ENCODE peak calls at places on chromosomes 13 and 19, in six cellular contexts. One of them, this sample, is unnamed. For H3K36me3, the result is how much of the 10 kb centered on the place peaks cover.

GRCh38 chr19:40831502-40832430 is 18.5 kb downstream of the CYP2A6 start:
- DNase-seq in H1: no peak
- DNase-seq in prostate gland: peak
- DNase-seq in upper lobe of left lung: peak
- DNase-seq in breast epithelium: no peak
- DNase-seq in suprapubic skin: no peak
- DNase-seq in this sample: no peak

GRCh38 chr19:7540761-7541480 is 5.4 kb downstream of the PNPLA6 start:
- DNase-seq in prostate gland: no peak
- DNase-seq in breast epithelium: no peak
- DNase-seq in H1: peak
- DNase-seq in suprapubic skin: no peak
- DNase-seq in upper lobe of left lung: no peak
- DNase-seq in this sample: no peak

GRCh38 chr19:48393559-48394330 is at the start of gene GRIN2D:
- DNase-seq in suprapubic skin: no peak
- DNase-seq in prostate gland: no peak
- DNase-seq in upper lobe of left lung: no peak
- DNase-seq in H1: no peak
- DNase-seq in breast epithelium: no peak
- DNase-seq in this sample: no peak

GRCh38 chr13:89577301-89577700 is 1770.2 kb upstream of the MIR17HG start:
- DNase-seq in upper lobe of left lung: no peak
- DNase-seq in H1: no peak
- DNase-seq in suprapubic skin: no peak
- DNase-seq in prostate gland: no peak
- DNase-seq in breast epithelium: no peak
- DNase-seq in this sample: no peak

GRCh38 chr19:47006496-47006895 is 13.1 kb upstream of the NPAS1 start:
- DNase-seq in H1: no peak
- DNase-seq in prostate gland: no peak
- DNase-seq in breast epithelium: no peak
- DNase-seq in suprapubic skin: no peak
- DNase-seq in upper lobe of left lung: no peak
- DNase-seq in this sample: no peak

GRCh38 chr19:4678881-4679379 is 8.8 kb upstream of the MYDGF start:
- DNase-seq in prostate gland: no peak
- DNase-seq in H1: peak
- DNase-seq in suprapubic skin: no peak
- DNase-seq in breast epithelium: no peak
- DNase-seq in upper lobe of left lung: no peak
- DNase-seq in this sample: no peak

GRCh38 chr13:69194130-69194529 is 913.5 kb upstream of the ATXN8OS start:
- DNase-seq in prostate gland: no peak
- DNase-seq in suprapubic skin: no peak
- DNase-seq in breast epithelium: no peak
- DNase-seq in H1: no peak
- DNase-seq in upper lobe of left lung: no peak
- DNase-seq in this sample: no peak

GRCh38 chr13:106475852-106476251 is 59.6 kb downstream of the EFNB2 start:
- DNase-seq in H1: no peak
- DNase-seq in upper lobe of left lung: no peak
- DNase-seq in suprapubic skin: no peak
- DNase-seq in prostate gland: no peak
- DNase-seq in breast epithelium: no peak
- DNase-seq in this sample: no peak

GRCh38 chr13:47472516-47472915 is 528.6 kb downstream of the SUCLA2 start:
- DNase-seq in upper lobe of left lung: no peak
- DNase-seq in prostate gland: no peak
- DNase-seq in suprapubic skin: no peak
- DNase-seq in H1: no peak
- DNase-seq in breast epithelium: no peak
- DNase-seq in this sample: no peak

GRCh38 chr19:36547001-36547732 is 19.1 kb upstream of the ZNF260 start:
- DNase-seq in breast epithelium: no peak
- DNase-seq in suprapubic skin: no peak
- DNase-seq in H1: no peak
- DNase-seq in upper lobe of left lung: no peak
- DNase-seq in prostate gland: no peak
- DNase-seq in this sample: no peak

GRCh38 chr19:16886305-16886880 is 2.4 kb upstream of the F2RL3 start:
- DNase-seq in upper lobe of left lung: peak
- DNase-seq in prostate gland: no peak
- DNase-seq in breast epithelium: peak
- DNase-seq in suprapubic skin: peak
- DNase-seq in H1: no peak
- DNase-seq in this sample: no peak

GRCh38 chr13:45681101-45681500 is 21.0 kb upstream of the CBY2 start:
- DNase-seq in suprapubic skin: no peak
- DNase-seq in H1: no peak
- DNase-seq in prostate gland: no peak
- DNase-seq in breast epithelium: no peak
- DNase-seq in upper lobe of left lung: no peak
- DNase-seq in this sample: no peak

GRCh38 chr19:17841810-17842662 is 5.7 kb downstream of the JAK3 start:
- DNase-seq in prostate gland: peak
- DNase-seq in suprapubic skin: peak
- DNase-seq in H1: peak
- DNase-seq in upper lobe of left lung: peak
- DNase-seq in breast epithelium: peak
- DNase-seq in this sample: no peak

GRCh38 chr19:46813570-46814358 is 25.4 kb upstream of the SLC1A5 start:
- DNase-seq in breast epithelium: peak
- DNase-seq in prostate gland: peak
- DNase-seq in H1: no peak
- DNase-seq in upper lobe of left lung: peak
- DNase-seq in suprapubic skin: peak
- DNase-seq in this sample: no peak

GRCh38 chr19:45117167-45117594 is 24.2 kb downstream of the PPP1R37 start:
- DNase-seq in H1: no peak
- DNase-seq in upper lobe of left lung: peak
- DNase-seq in breast epithelium: no peak
- DNase-seq in suprapubic skin: no peak
- DNase-seq in prostate gland: no peak
- DNase-seq in this sample: no peak

GRCh38 chr19:2345794-2346663 is 14.0 kb upstream of the TMPRSS9 start:
- DNase-seq in breast epithelium: no peak
- DNase-seq in H1: no peak
- DNase-seq in prostate gland: no peak
- DNase-seq in suprapubic skin: no peak
- DNase-seq in upper lobe of left lung: peak
- DNase-seq in this sample: no peak

GRCh38 chr13:69243366-69243765 is 864.3 kb upstream of the ATXN8OS start:
- DNase-seq in suprapubic skin: no peak
- DNase-seq in breast epithelium: no peak
- DNase-seq in prostate gland: no peak
- DNase-seq in upper lobe of left lung: no peak
- DNase-seq in H1: no peak
- DNase-seq in this sample: no peak

GRCh38 chr19:42253245-42254082 is 1.5 kb downstream of the ERF start:
- DNase-seq in suprapubic skin: peak
- DNase-seq in prostate gland: no peak
- DNase-seq in upper lobe of left lung: peak
- DNase-seq in breast epithelium: peak
- DNase-seq in H1: no peak
- DNase-seq in this sample: no peak

GRCh38 chr19:292281-292884 is 1.2 kb upstream of the PLPP2 start:
- DNase-seq in breast epithelium: no peak
- DNase-seq in upper lobe of left lung: no peak
- DNase-seq in suprapubic skin: no peak
- DNase-seq in prostate gland: no peak
- DNase-seq in H1: no peak
- DNase-seq in this sample: no peak

GRCh38 chr13:98445340-98446233 is 131.3 kb downstream of the STK24 start:
- DNase-seq in breast epithelium: peak
- DNase-seq in prostate gland: peak
- DNase-seq in upper lobe of left lung: peak
- DNase-seq in H1: peak
- DNase-seq in suprapubic skin: no peak
- DNase-seq in this sample: no peak

GRCh38 chr19:2334426-2334825 is 5.9 kb downstream of the SPPL2B start:
- DNase-seq in H1: no peak
- DNase-seq in breast epithelium: no peak
- DNase-seq in upper lobe of left lung: no peak
- DNase-seq in prostate gland: no peak
- DNase-seq in suprapubic skin: no peak
- DNase-seq in this sample: no peak

GRCh38 chr19:46016426-46017094 is 6.3 kb downstream of the PGLYRP1 start:
- DNase-seq in prostate gland: peak
- DNase-seq in breast epithelium: peak
- DNase-seq in upper lobe of left lung: peak
- DNase-seq in suprapubic skin: peak
- DNase-seq in H1: no peak
- DNase-seq in this sample: no peak

GRCh38 chr13:21060063-21060826 is 1.1 kb downstream of the LATS2 start:
- DNase-seq in upper lobe of left lung: peak
- DNase-seq in H1: no peak
- DNase-seq in suprapubic skin: peak
- DNase-seq in breast epithelium: no peak
- DNase-seq in prostate gland: peak
- DNase-seq in this sample: no peak

GRCh38 chr19:35545855-35546381 is 492 bp downstream of the TMEM147 start:
- DNase-seq in upper lobe of left lung: peak
- DNase-seq in H1: no peak
- DNase-seq in breast epithelium: peak
- DNase-seq in prostate gland: no peak
- DNase-seq in suprapubic skin: no peak
- DNase-seq in this sample: no peak

GRCh38 chr19:35544110-35544802 is 1.2 kb upstream of the TMEM147 start:
- DNase-seq in prostate gland: no peak
- DNase-seq in suprapubic skin: no peak
- DNase-seq in H1: no peak
- DNase-seq in upper lobe of left lung: no peak
- DNase-seq in breast epithelium: no peak
- DNase-seq in this sample: no peak

GRCh38 chr19:35543280-35544109 is 1.9 kb upstream of the TMEM147 start:
- DNase-seq in H1: no peak
- DNase-seq in upper lobe of left lung: no peak
- DNase-seq in breast epithelium: no peak
- DNase-seq in suprapubic skin: no peak
- DNase-seq in prostate gland: no peak
- DNase-seq in this sample: no peak

GRCh38 chr19:35546532-35546931 is 1.1 kb downstream of the TMEM147 start:
- DNase-seq in prostate gland: no peak
- DNase-seq in upper lobe of left lung: no peak
- DNase-seq in breast epithelium: no peak
- DNase-seq in suprapubic skin: no peak
- DNase-seq in H1: no peak
- DNase-seq in this sample: no peak

DNA sequence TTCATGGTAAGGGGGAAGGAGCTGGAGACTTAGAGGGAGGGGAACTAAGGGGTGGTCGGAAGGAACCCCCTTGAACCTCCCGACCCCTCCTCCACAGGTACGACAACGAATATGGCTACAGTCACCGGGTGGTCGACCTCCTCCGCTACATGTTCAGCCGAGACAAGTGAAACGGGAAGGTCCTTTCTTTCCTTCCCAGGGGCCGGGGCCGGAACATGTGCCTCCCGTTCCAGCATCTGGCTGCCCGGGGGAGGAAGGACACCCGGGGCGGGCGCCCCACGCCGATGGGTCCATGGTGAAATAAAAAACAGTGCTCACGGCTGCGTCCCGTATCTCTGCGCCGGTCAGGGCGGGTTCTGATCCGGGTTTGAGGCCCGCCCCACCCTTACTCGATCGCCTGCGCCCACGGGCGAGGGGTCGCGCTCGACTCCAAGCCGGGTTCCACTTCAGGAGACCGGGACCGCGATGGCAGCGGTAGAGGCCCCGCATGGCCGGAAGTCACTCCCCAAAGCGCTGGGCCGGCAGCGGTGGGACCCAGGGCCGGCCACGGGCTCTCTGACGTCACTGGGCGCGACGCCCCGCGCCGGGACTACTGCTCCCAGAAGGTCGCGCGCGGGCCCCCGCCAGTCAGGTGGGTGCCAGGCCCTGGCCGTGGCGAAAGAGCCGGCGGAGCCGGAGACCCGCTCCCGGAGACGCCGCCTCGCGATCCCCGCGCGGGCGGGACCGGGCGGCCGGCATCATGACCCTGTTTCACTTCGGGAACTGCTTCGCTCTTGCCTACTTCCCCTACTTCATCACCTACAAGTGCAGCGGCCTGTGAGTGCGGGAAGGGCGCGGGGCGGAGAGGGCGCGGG is at the start of gene TMEM147:
- DNase-seq in breast epithelium: peak
- DNase-seq in H1: peak
- DNase-seq in prostate gland: peak
- DNase-seq in upper lobe of left lung: peak
- DNase-seq in suprapubic skin: peak
- DNase-seq in this sample: no peak
- TF ChIP-seq POLR2A in breast epithelium: no peak
- TF ChIP-seq POLR2A in H1: no peak
- TF ChIP-seq POLR2A in prostate gland: no peak
- TF ChIP-seq POLR2A in upper lobe of left lung: peak
- TF ChIP-seq POLR2A in suprapubic skin: no peak
- TF ChIP-seq POLR2A in this sample: no peak

GRCh38 chr13:51867062-51867461 is 5.3 kb downstream of the CCDC70 start:
- DNase-seq in suprapubic skin: no peak
- DNase-seq in breast epithelium: no peak
- DNase-seq in upper lobe of left lung: no peak
- DNase-seq in H1: no peak
- DNase-seq in prostate gland: no peak
- DNase-seq in this sample: no peak
- TF ChIP-seq POLR2AphosphoS5 in suprapubic skin: no peak
- TF ChIP-seq POLR2AphosphoS5 in breast epithelium: no peak
- TF ChIP-seq POLR2AphosphoS5 in upper lobe of left lung: no peak
- TF ChIP-seq POLR2AphosphoS5 in H1: no peak
- TF ChIP-seq POLR2AphosphoS5 in prostate gland: no peak
- TF ChIP-seq POLR2AphosphoS5 in this sample: no peak

GRCh38 chr19:55689366-55690108 is 14.5 kb downstream of the EPN1 start:
- DNase-seq in suprapubic skin: peak
- DNase-seq in prostate gland: no peak
- DNase-seq in H1: no peak
- DNase-seq in upper lobe of left lung: no peak
- DNase-seq in breast epithelium: no peak
- DNase-seq in this sample: no peak

GRCh38 chr19:55687281-55688172 is 12.5 kb downstream of the EPN1 start:
- DNase-seq in H1: no peak
- DNase-seq in breast epithelium: no peak
- DNase-seq in suprapubic skin: peak
- DNase-seq in prostate gland: no peak
- DNase-seq in upper lobe of left lung: no peak
- DNase-seq in this sample: no peak

GRCh38 chr19:55686311-55687050 is 11.5 kb downstream of the EPN1 start:
- DNase-seq in H1: no peak
- DNase-seq in suprapubic skin: no peak
- DNase-seq in upper lobe of left lung: no peak
- DNase-seq in breast epithelium: no peak
- DNase-seq in prostate gland: no peak
- DNase-seq in this sample: no peak

GRCh38 chr19:55690109-55690768 is 15.2 kb downstream of the EPN1 start:
- DNase-seq in breast epithelium: no peak
- DNase-seq in prostate gland: no peak
- DNase-seq in upper lobe of left lung: no peak
- DNase-seq in suprapubic skin: peak
- DNase-seq in H1: no peak
- DNase-seq in this sample: no peak

GRCh38 chr19:55688422-55689218 is 13.6 kb downstream of the EPN1 start:
- DNase-seq in prostate gland: no peak
- DNase-seq in breast epithelium: no peak
- DNase-seq in H1: no peak
- DNase-seq in suprapubic skin: peak
- DNase-seq in upper lobe of left lung: no peak
- DNase-seq in this sample: no peak
- H3K36me3 ChIP-seq in prostate gland: under half
- H3K36me3 ChIP-seq in breast epithelium: under half
- H3K36me3 ChIP-seq in H1: under half
- H3K36me3 ChIP-seq in suprapubic skin: half or more
- H3K36me3 ChIP-seq in upper lobe of left lung: under half
- H3K36me3 ChIP-seq in this sample: half or more

GRCh38 chr13:44435142-44435982 is 61.7 kb downstream of the SERP2 start:
- DNase-seq in upper lobe of left lung: peak
- DNase-seq in prostate gland: peak
- DNase-seq in H1: peak
- DNase-seq in suprapubic skin: peak
- DNase-seq in breast epithelium: peak
- DNase-seq in this sample: peak
- TF ChIP-seq POLR2A in upper lobe of left lung: peak
- TF ChIP-seq POLR2A in prostate gland: peak
- TF ChIP-seq POLR2A in H1: peak
- TF ChIP-seq POLR2A in suprapubic skin: no peak
- TF ChIP-seq POLR2A in breast epithelium: peak
- TF ChIP-seq POLR2A in this sample: peak